ENCODE peak calls at places on chromosomes 7 and 10, in four cellular contexts. One of them, this sample, is unnamed.

GRCh38 chr10:114404171-114405010 is at the start of gene AFAP1L2:
- DNase-seq in CD8-positive, alpha-beta T cell: no peak
- DNase-seq in astrocyte of the spinal cord: no peak
- DNase-seq in psoas muscle: peak
- DNase-seq in this sample: no peak

GRCh38 chr7:11706666-11707605 is 125.1 kb downstream of the THSD7A start:
- DNase-seq in CD8-positive, alpha-beta T cell: no peak
- DNase-seq in astrocyte of the spinal cord: no peak
- DNase-seq in psoas muscle: no peak
- DNase-seq in this sample: no peak

GRCh38 chr10:95333997-95334792 is 43.4 kb upstream of the PDLIM1 start:
- DNase-seq in CD8-positive, alpha-beta T cell: no peak
- DNase-seq in astrocyte of the spinal cord: peak
- DNase-seq in psoas muscle: peak
- DNase-seq in this sample: peak

GRCh38 chr10:488933-489215 is 200.6 kb downstream of the DIP2C start:
- DNase-seq in CD8-positive, alpha-beta T cell: no peak
- DNase-seq in astrocyte of the spinal cord: no peak
- DNase-seq in psoas muscle: no peak
- DNase-seq in this sample: no peak

GRCh38 chr10:52586710-52587109 is 185.9 kb downstream of the MBL2 start:
- DNase-seq in CD8-positive, alpha-beta T cell: no peak
- DNase-seq in astrocyte of the spinal cord: no peak
- DNase-seq in psoas muscle: no peak
- DNase-seq in this sample: no peak

GRCh38 chr10:118447478-118447877 is 105.4 kb upstream of the FAM204A start:
- DNase-seq in CD8-positive, alpha-beta T cell: no peak
- DNase-seq in astrocyte of the spinal cord: no peak
- DNase-seq in psoas muscle: peak
- DNase-seq in this sample: peak

GRCh38 chr7:129825005-129825553 is 127.7 kb downstream of the UBE2H start:
- DNase-seq in CD8-positive, alpha-beta T cell: peak
- DNase-seq in astrocyte of the spinal cord: peak
- DNase-seq in psoas muscle: peak
- DNase-seq in this sample: peak

GRCh38 chr10:103612462-103613365 is 119.2 kb downstream of the NEURL1 start:
- DNase-seq in CD8-positive, alpha-beta T cell: no peak
- DNase-seq in astrocyte of the spinal cord: peak
- DNase-seq in psoas muscle: no peak
- DNase-seq in this sample: no peak

GRCh38 chr7:93060025-93060424 is 57.8 kb downstream of the SAMD9 start:
- DNase-seq in CD8-positive, alpha-beta T cell: no peak
- DNase-seq in astrocyte of the spinal cord: no peak
- DNase-seq in psoas muscle: no peak
- DNase-seq in this sample: no peak

GRCh38 chr7:100475549-100475948 is 3.5 kb downstream of the TSC22D4 start:
- DNase-seq in CD8-positive, alpha-beta T cell: no peak
- DNase-seq in astrocyte of the spinal cord: no peak
- DNase-seq in psoas muscle: no peak
- DNase-seq in this sample: no peak

GRCh38 chr10:90732581-90732980 is 125.3 kb downstream of the HTR7 start:
- DNase-seq in CD8-positive, alpha-beta T cell: no peak
- DNase-seq in astrocyte of the spinal cord: no peak
- DNase-seq in psoas muscle: no peak
- DNase-seq in this sample: no peak

DNA sequence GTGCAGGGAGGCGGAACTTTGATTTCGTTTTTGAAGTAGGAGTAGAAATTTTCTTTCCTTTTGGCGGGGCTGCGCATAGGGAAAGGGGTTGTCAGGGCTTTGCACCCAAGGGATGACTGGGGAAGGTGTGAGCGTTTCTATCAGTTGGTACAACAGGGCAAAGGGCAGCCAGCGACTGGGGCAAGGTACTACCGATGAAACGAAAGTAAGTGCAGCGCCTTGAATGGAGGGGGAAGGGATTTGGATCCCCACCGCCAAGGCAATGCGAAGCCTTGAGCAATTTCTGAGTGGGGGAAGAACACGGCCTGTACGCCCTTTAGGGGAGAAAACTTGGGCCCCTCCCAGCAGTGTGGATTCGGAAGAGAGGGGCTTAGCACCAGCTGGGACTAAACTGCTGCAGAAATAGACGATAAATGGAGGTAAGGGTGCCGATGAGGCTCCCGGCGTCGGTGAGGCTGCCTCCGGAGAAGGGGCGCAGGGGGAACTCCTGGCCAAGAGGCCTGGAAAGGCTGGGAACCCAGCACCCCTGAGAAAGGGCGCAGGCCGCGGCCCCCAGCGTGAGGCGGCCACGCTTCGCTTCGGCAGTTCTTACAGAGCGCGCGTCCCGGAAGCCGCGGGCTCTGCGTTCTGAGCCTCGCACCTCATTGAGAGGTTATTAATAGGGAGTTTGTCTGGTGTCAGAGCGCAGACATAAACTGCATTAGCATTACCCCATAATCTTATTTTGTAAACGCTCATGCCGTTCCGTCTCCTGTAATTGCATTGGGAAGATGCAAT is 10.0 kb upstream of the TLX1 start:
- DNase-seq in CD8-positive, alpha-beta T cell: peak
- DNase-seq in astrocyte of the spinal cord: no peak
- DNase-seq in psoas muscle: no peak
- DNase-seq in this sample: no peak
- H3K4me3 ChIP-seq in CD8-positive, alpha-beta T cell: peak
- H3K4me3 ChIP-seq in astrocyte of the spinal cord: peak
- H3K4me3 ChIP-seq in psoas muscle: peak
- H3K4me3 ChIP-seq in this sample: peak

GRCh38 chr10:84762754-84763394 is 434.5 kb downstream of the CCSER2 start:
- DNase-seq in CD8-positive, alpha-beta T cell: no peak
- DNase-seq in astrocyte of the spinal cord: no peak
- DNase-seq in psoas muscle: no peak
- DNase-seq in this sample: no peak
- H3K4me3 ChIP-seq in CD8-positive, alpha-beta T cell: no peak
- H3K4me3 ChIP-seq in astrocyte of the spinal cord: no peak
- H3K4me3 ChIP-seq in psoas muscle: no peak
- H3K4me3 ChIP-seq in this sample: no peak

GRCh38 chr10:59895629-59896116 is 10.7 kb downstream of the CCDC6 start:
- DNase-seq in CD8-positive, alpha-beta T cell: no peak
- DNase-seq in astrocyte of the spinal cord: no peak
- DNase-seq in psoas muscle: no peak
- DNase-seq in this sample: no peak
- H3K4me3 ChIP-seq in CD8-positive, alpha-beta T cell: no peak
- H3K4me3 ChIP-seq in astrocyte of the spinal cord: no peak
- H3K4me3 ChIP-seq in psoas muscle: no peak
- H3K4me3 ChIP-seq in this sample: no peak

GRCh38 chr7:107940951-107941350 is 50.0 kb downstream of the DLD start:
- DNase-seq in CD8-positive, alpha-beta T cell: no peak
- DNase-seq in astrocyte of the spinal cord: no peak
- DNase-seq in psoas muscle: no peak
- DNase-seq in this sample: no peak

GRCh38 chr7:107937514-107937913 is 46.5 kb downstream of the DLD start:
- DNase-seq in CD8-positive, alpha-beta T cell: no peak
- DNase-seq in astrocyte of the spinal cord: no peak
- DNase-seq in psoas muscle: no peak
- DNase-seq in this sample: no peak

GRCh38 chr7:107938448-107939250 is 47.7 kb downstream of the DLD start:
- DNase-seq in CD8-positive, alpha-beta T cell: no peak
- DNase-seq in astrocyte of the spinal cord: no peak
- DNase-seq in psoas muscle: peak
- DNase-seq in this sample: no peak

GRCh38 chr7:107940146-107940489 is 49.1 kb downstream of the DLD start:
- DNase-seq in CD8-positive, alpha-beta T cell: no peak
- DNase-seq in astrocyte of the spinal cord: no peak
- DNase-seq in psoas muscle: no peak
- DNase-seq in this sample: no peak

DNA sequence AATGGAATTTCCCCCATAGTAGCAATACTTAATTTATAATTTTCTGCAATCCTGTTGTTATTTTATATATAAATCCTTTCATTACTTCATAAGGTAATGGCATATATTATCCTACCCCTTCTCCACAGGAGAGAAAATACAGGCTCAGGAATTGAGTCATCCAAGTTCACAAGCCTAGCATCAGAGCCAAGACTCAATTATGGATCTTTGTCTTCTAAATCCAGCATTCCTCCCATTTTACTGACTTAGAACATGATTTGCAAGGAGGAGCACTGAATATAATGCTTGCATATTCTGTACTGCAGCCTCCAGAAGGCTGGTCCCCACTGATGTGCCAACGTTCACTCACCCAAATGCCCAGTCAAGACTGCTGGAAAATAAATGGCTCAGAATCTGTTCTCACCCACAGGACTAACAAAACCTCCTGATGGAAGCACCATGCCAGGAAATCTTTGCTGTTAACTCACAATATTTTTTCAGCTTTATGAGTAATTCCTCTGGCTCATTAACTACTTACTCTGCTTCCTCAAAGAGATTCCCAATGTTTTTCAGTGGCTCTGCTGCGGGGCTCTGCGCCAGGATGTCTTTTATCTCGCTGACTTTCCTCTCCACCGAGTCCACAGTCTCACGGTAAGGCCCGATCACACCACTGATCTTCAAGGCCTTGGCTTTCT is 48.6 kb downstream of the DLD start:
- DNase-seq in CD8-positive, alpha-beta T cell: no peak
- DNase-seq in astrocyte of the spinal cord: peak
- DNase-seq in psoas muscle: peak
- DNase-seq in this sample: peak
- H3K4me3 ChIP-seq in CD8-positive, alpha-beta T cell: no peak
- H3K4me3 ChIP-seq in astrocyte of the spinal cord: no peak
- H3K4me3 ChIP-seq in psoas muscle: no peak
- H3K4me3 ChIP-seq in this sample: no peak

This sample was measured in tibial artery.